ENCODE peak calls at places on chromosomes 7 and 10, in four cellular contexts. One of them, this sample, is unnamed.

GRCh38 chr7:134737561-134738353 is 41.7 kb upstream of the CALD1 start:
- DNase-seq in SK-N-SH: no peak
- DNase-seq in HL-60: peak
- DNase-seq in GM12878: peak
- DNase-seq in this sample: no peak

GRCh38 chr7:50640779-50641178 is 75.6 kb upstream of the DDC start:
- DNase-seq in GM12878: no peak
- DNase-seq in SK-N-SH: no peak
- DNase-seq in HL-60: no peak
- DNase-seq in this sample: no peak

GRCh38 chr10:29685506-29685905 is 50.7 kb upstream of the SVIL start:
- DNase-seq in HL-60: no peak
- DNase-seq in SK-N-SH: no peak
- DNase-seq in GM12878: no peak
- DNase-seq in this sample: no peak

GRCh38 chr7:74290590-74290950 is 1.4 kb downstream of the CLIP2 start:
- DNase-seq in GM12878: no peak
- DNase-seq in HL-60: no peak
- DNase-seq in SK-N-SH: no peak
- DNase-seq in this sample: no peak

GRCh38 chr10:126224967-126225671 is 163.2 kb downstream of the ADAM12 start:
- DNase-seq in GM12878: no peak
- DNase-seq in SK-N-SH: no peak
- DNase-seq in HL-60: no peak
- DNase-seq in this sample: no peak

GRCh38 chr7:756928-757560 is 30.0 kb upstream of the PRKAR1B start:
- DNase-seq in SK-N-SH: no peak
- DNase-seq in GM12878: no peak
- DNase-seq in HL-60: no peak
- DNase-seq in this sample: no peak

GRCh38 chr7:4028221-4028620 is 653.9 kb upstream of the FOXK1 start:
- DNase-seq in GM12878: no peak
- DNase-seq in HL-60: no peak
- DNase-seq in SK-N-SH: no peak
- DNase-seq in this sample: no peak

GRCh38 chr10:124091646-124092269 is 1.6 kb downstream of the CHST15 start:
- DNase-seq in GM12878: no peak
- DNase-seq in SK-N-SH: peak
- DNase-seq in HL-60: no peak
- DNase-seq in this sample: peak

GRCh38 chr10:51928182-51928581 is 228.8 kb upstream of the CSTF2T start:
- DNase-seq in SK-N-SH: no peak
- DNase-seq in HL-60: no peak
- DNase-seq in GM12878: no peak
- DNase-seq in this sample: no peak

GRCh38 chr10:71798308-71798624 is 24.9 kb upstream of the VSIR start:
- DNase-seq in GM12878: no peak
- DNase-seq in HL-60: no peak
- DNase-seq in SK-N-SH: no peak
- DNase-seq in this sample: no peak

GRCh38 chr7:85688712-85689111 is 501.9 kb upstream of the SEMA3D start:
- DNase-seq in SK-N-SH: no peak
- DNase-seq in HL-60: no peak
- DNase-seq in GM12878: no peak
- DNase-seq in this sample: no peak

GRCh38 chr7:132348341-132348740 is 227.9 kb downstream of the PLXNA4 start:
- DNase-seq in HL-60: no peak
- DNase-seq in SK-N-SH: no peak
- DNase-seq in GM12878: no peak
- DNase-seq in this sample: no peak

GRCh38 chr7:99105756-99106155 is 38.2 kb downstream of the SMURF1 start:
- DNase-seq in GM12878: no peak
- DNase-seq in HL-60: no peak
- DNase-seq in SK-N-SH: no peak
- DNase-seq in this sample: no peak

GRCh38 chr7:132548489-132549078 is 27.7 kb downstream of the PLXNA4 start:
- DNase-seq in GM12878: no peak
- DNase-seq in HL-60: no peak
- DNase-seq in SK-N-SH: no peak
- DNase-seq in this sample: no peak

GRCh38 chr7:83502636-83503035 is 146.3 kb downstream of the SEMA3E start:
- DNase-seq in GM12878: no peak
- DNase-seq in SK-N-SH: no peak
- DNase-seq in HL-60: no peak
- DNase-seq in this sample: no peak

GRCh38 chr7:12861070-12861469 is 173.6 kb downstream of the ARL4A start:
- DNase-seq in SK-N-SH: no peak
- DNase-seq in HL-60: no peak
- DNase-seq in GM12878: no peak
- DNase-seq in this sample: no peak

GRCh38 chr7:6462094-6462493 is 14.3 kb upstream of the DAGLB start:
- DNase-seq in SK-N-SH: no peak
- DNase-seq in GM12878: no peak
- DNase-seq in HL-60: no peak
- DNase-seq in this sample: no peak

GRCh38 chr7:137235434-137235833 is 108.1 kb downstream of the PTN start:
- DNase-seq in SK-N-SH: no peak
- DNase-seq in GM12878: no peak
- DNase-seq in HL-60: no peak
- DNase-seq in this sample: no peak

GRCh38 chr10:3766046-3766761 is 18.8 kb downstream of the KLF6 start:
- DNase-seq in HL-60: no peak
- DNase-seq in SK-N-SH: no peak
- DNase-seq in GM12878: no peak
- DNase-seq in this sample: no peak

GRCh38 chr7:73717991-73718405 is 1.5 kb downstream of the STX1A start:
- DNase-seq in GM12878: no peak
- DNase-seq in SK-N-SH: no peak
- DNase-seq in HL-60: no peak
- DNase-seq in this sample: no peak

GRCh38 chr10:761376-761775 is 71.9 kb upstream of the DIP2C start:
- DNase-seq in HL-60: no peak
- DNase-seq in GM12878: no peak
- DNase-seq in SK-N-SH: no peak
- DNase-seq in this sample: no peak

GRCh38 chr7:5624386-5625365 is 156.8 kb downstream of the RNF216 start:
- DNase-seq in GM12878: no peak
- DNase-seq in HL-60: no peak
- DNase-seq in SK-N-SH: peak
- DNase-seq in this sample: no peak

GRCh38 chr10:22986771-22987542 is 59.1 kb downstream of the ARMC3 start:
- DNase-seq in GM12878: peak
- DNase-seq in HL-60: no peak
- DNase-seq in SK-N-SH: peak
- DNase-seq in this sample: no peak

GRCh38 chr10:123796736-123797135 is 94.9 kb downstream of the CPXM2 start:
- DNase-seq in GM12878: no peak
- DNase-seq in HL-60: no peak
- DNase-seq in SK-N-SH: no peak
- DNase-seq in this sample: peak

GRCh38 chr10:59350558-59350957 is 11.8 kb downstream of the FAM13C start:
- DNase-seq in GM12878: no peak
- DNase-seq in SK-N-SH: no peak
- DNase-seq in HL-60: no peak
- DNase-seq in this sample: no peak

GRCh38 chr10:10892290-10892875 is 125.3 kb upstream of the CELF2 start:
- DNase-seq in HL-60: no peak
- DNase-seq in SK-N-SH: no peak
- DNase-seq in GM12878: no peak
- DNase-seq in this sample: no peak

GRCh38 chr7:155581107-155581830 is 34.9 kb upstream of the CNPY1 start:
- DNase-seq in SK-N-SH: no peak
- DNase-seq in HL-60: no peak
- DNase-seq in GM12878: no peak
- DNase-seq in this sample: no peak

GRCh38 chr10:62636825-62637248 is 167.7 kb upstream of the ADO start:
- DNase-seq in HL-60: no peak
- DNase-seq in GM12878: no peak
- DNase-seq in SK-N-SH: no peak
- DNase-seq in this sample: no peak

GRCh38 chr10:62639139-62639538 is 165.4 kb upstream of the ADO start:
- DNase-seq in HL-60: no peak
- DNase-seq in GM12878: no peak
- DNase-seq in SK-N-SH: no peak
- DNase-seq in this sample: no peak

GRCh38 chr10:62638062-62638477 is 166.4 kb upstream of the ADO start:
- DNase-seq in HL-60: no peak
- DNase-seq in SK-N-SH: no peak
- DNase-seq in GM12878: peak
- DNase-seq in this sample: no peak

GRCh38 chr10:62635127-62635526 is 169.4 kb upstream of the ADO start:
- DNase-seq in SK-N-SH: no peak
- DNase-seq in GM12878: no peak
- DNase-seq in HL-60: no peak
- DNase-seq in this sample: no peak

DNA sequence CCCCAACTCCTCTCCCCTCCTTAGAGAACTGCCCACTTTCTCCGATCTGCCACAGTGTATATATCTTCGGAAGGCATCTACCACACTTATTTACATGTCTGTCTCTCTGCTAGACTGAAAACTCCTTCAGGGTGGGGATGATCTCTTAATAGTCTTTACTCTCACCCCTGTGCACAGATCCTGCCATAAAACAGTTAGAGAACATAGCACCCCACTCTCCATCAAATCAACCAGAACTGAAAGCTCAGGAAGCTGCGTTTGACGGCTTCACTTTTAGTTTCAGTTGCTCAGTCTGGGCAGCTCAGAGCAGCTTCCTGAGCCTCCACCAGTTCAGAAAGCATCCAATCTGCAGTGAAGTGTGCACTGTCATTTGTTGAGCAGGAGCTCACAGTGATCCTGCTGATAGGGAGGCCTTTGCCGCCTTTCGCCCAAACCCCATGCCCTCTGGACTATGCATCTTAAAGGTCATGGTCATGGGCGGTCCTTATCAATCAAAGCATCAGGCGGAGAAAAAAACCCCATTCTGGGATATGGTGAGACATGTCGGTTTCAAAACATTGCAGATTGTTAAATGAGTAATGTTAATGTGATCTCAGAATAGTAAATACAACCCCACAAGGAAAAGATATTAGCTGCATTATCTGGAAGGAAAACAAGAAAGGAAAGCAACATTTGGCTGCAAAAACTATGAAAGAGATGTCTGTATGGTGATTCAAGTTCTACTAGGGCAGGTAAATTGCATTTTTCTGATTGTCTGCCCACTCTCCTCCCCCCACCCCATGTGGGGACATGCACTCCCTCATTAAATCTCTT is 167.1 kb upstream of the ADO start:
- DNase-seq in SK-N-SH: no peak
- DNase-seq in GM12878: peak
- DNase-seq in HL-60: no peak
- DNase-seq in this sample: no peak
- TF ChIP-seq GABPA in SK-N-SH: no peak
- TF ChIP-seq GABPA in GM12878: no peak
- TF ChIP-seq GABPA in HL-60: no peak
- TF ChIP-seq GABPA in this sample: no peak

GRCh38 chr7:122380993-122381392 is 76.4 kb upstream of the FEZF1 start:
- DNase-seq in HL-60: no peak
- DNase-seq in GM12878: no peak
- DNase-seq in SK-N-SH: no peak
- DNase-seq in this sample: no peak
- TF ChIP-seq GABPA in HL-60: no peak
- TF ChIP-seq GABPA in GM12878: no peak
- TF ChIP-seq GABPA in SK-N-SH: no peak
- TF ChIP-seq GABPA in this sample: no peak

DNA sequence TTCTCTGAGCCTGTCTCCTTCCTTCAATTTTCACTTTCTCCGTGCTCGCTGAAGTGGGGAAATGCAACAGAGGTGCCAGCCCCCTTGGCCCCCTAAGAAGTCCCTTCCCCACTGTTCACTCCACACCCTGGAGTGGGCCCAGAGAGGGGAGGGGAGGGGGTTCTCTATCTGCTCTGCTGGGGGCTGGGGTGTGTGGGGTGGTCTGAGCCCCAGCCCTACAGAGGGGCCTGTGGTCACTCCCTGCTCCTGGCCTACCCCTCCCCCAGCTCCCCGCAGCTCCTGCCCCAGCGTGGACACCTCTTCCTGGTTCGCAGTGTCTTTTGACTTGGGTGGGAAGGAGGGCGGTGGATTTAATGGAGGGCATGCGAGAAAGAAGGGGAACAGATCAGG is 989 bp downstream of the LZTS2 start:
- DNase-seq in HL-60: no peak
- DNase-seq in GM12878: no peak
- DNase-seq in SK-N-SH: no peak
- DNase-seq in this sample: no peak
- TF ChIP-seq GABPA in HL-60: no peak
- TF ChIP-seq GABPA in GM12878: no peak
- TF ChIP-seq GABPA in SK-N-SH: no peak
- TF ChIP-seq GABPA in this sample: no peak

GRCh38 chr10:95518455-95519131 is 42.6 kb downstream of the SORBS1 start:
- DNase-seq in GM12878: no peak
- DNase-seq in SK-N-SH: no peak
- DNase-seq in HL-60: no peak
- DNase-seq in this sample: no peak
- TF ChIP-seq GABPA in GM12878: no peak
- TF ChIP-seq GABPA in SK-N-SH: no peak
- TF ChIP-seq GABPA in HL-60: no peak
- TF ChIP-seq GABPA in this sample: no peak